ENCODE peak calls at places on chromosome 18, in nine cellular contexts. H is HCT116, C is fibroblast of lung, S is osteoblast, N is MM.1S, U is IMR-90, W is HepG2, D is endothelial cell of umbilical vein, L is PC-3. F is an unnamed sample.

GRCh38 chr18:78126106-78126505 is 853.5 kb upstream of the SALL3 start:
- DNase-seq in H (no peak), C (no peak), S (no peak), N (no peak), U (no peak), W (no peak), D (no peak), L (no peak), F (no peak)

GRCh38 chr18:11366410-11366809 is 217.0 kb upstream of the PIEZO2 start:
- DNase-seq in H (no peak), C (peak), S (peak), N (no peak), U (peak), W (no peak), D (no peak), L (no peak), F (peak)

GRCh38 chr18:77099501-77100370 is 32.8 kb downstream of the MBP start:
- DNase-seq in H (no peak), C (no peak), S (no peak), N (no peak), U (no peak), W (no peak), D (no peak), L (no peak), F (no peak)

GRCh38 chr18:12026562-12026961 is 45.3 kb downstream of the IMPA2 start:
- DNase-seq in H (no peak), C (no peak), S (no peak), N (no peak), U (no peak), W (no peak), D (no peak), L (no peak), F (no peak)

GRCh38 chr18:48922801-48923730 is 27.7 kb downstream of the SMAD7 start:
- DNase-seq in H (no peak), C (peak), S (peak), N (no peak), U (peak), W (no peak), D (peak), L (peak), F (peak)

GRCh38 chr18:55585586-55586521 is 2.1 kb downstream of the TCF4 start:
- DNase-seq in H (no peak), C (peak), S (no peak), N (no peak), U (peak), W (no peak), D (peak), L (no peak), F (peak)

GRCh38 chr18:34740101-34740500 is 30.0 kb downstream of the DTNA start:
- DNase-seq in H (no peak), C (no peak), S (no peak), N (no peak), U (no peak), W (no peak), D (no peak), L (no peak), F (no peak)

GRCh38 chr18:51127664-51128063 is 69.8 kb downstream of the MEX3C start:
- DNase-seq in H (no peak), C (no peak), S (no peak), N (no peak), U (no peak), W (no peak), D (no peak), L (no peak), F (no peak)

GRCh38 chr18:62198259-62198658 is 11.2 kb downstream of the RELCH start:
- DNase-seq in H (no peak), C (no peak), S (no peak), N (no peak), U (no peak), W (no peak), D (no peak), L (no peak), F (no peak)

GRCh38 chr18:59623456-59624383 is 73.5 kb downstream of the CCBE1 start:
- DNase-seq in H (no peak), C (peak), S (peak), N (no peak), U (peak), W (no peak), D (no peak), L (peak), F (peak)

GRCh38 chr18:13541621-13542519 is 184.5 kb downstream of the FAM210A start:
- DNase-seq in H (no peak), C (no peak), S (no peak), N (no peak), U (no peak), W (peak), D (no peak), L (no peak), F (no peak)

GRCh38 chr18:13539843-13540535 is 186.4 kb downstream of the FAM210A start:
- DNase-seq in H (no peak), C (no peak), S (no peak), N (no peak), U (no peak), W (no peak), D (peak), L (no peak), F (no peak)

GRCh38 chr18:13542520-13542847 is 183.9 kb downstream of the FAM210A start:
- DNase-seq in H (no peak), C (no peak), S (no peak), N (no peak), U (no peak), W (no peak), D (no peak), L (no peak), F (no peak)

GRCh38 chr18:13539050-13539449 is 187.3 kb downstream of the FAM210A start:
- DNase-seq in H (no peak), C (no peak), S (no peak), N (no peak), U (no peak), W (no peak), D (no peak), L (no peak), F (no peak)

GRCh38 chr18:13540783-13541182 is 185.6 kb downstream of the FAM210A start:
- DNase-seq in H (no peak), C (no peak), S (no peak), N (no peak), U (no peak), W (no peak), D (no peak), L (no peak), F (no peak)
- H3K27ac ChIP-seq in H (no peak), C (no peak), S (no peak), N (no peak), U (no peak), W (peak), D (no peak), L (no peak), F (no peak)

DNA sequence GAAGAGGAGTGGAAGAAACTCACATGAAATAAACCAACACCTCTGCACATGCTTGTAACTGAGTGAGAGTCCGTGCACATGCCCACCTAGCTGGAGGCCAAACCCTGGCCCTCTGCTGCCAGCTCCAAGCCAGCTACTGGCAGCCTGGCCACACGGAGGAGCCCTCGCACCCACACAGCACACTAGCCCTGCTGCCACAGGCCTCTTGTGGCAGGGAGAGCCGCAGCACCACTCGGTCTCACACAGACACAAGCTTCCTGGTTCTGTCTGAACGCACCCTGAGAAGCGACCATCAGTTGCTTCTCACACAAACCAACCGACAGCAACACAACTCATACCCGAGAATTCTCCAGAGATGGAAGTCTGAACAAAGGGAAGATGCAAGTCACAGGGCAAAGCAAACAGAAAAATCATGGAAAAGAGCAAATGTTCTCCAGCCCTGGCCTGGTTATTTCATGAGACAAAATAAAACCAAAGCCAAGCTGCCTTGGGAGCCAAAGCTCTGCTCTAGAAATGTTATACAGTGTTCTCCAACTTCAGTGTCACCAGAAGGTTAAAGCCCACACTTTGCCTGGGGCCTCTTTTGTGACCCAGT is 65.1 kb downstream of the FBXO15 start:
- DNase-seq in H (peak), C (peak), S (peak), N (peak), U (peak), W (peak), D (no peak), L (peak), F (peak)
- TF ChIP-seq CTCF in H (peak), C (peak), S (peak), N (peak), U (peak), W (peak), D (no peak), L (peak), F (no peak)

GRCh38 chr18:73409242-73409641 is 541.5 kb upstream of the NETO1 start:
- DNase-seq in H (no peak), C (peak), S (no peak), N (no peak), U (peak), W (no peak), D (no peak), L (no peak), F (peak)

GRCh38 chr18:73408434-73408833 is 540.6 kb upstream of the NETO1 start:
- DNase-seq in H (no peak), C (peak), S (no peak), N (no peak), U (peak), W (no peak), D (no peak), L (no peak), F (peak)

DNA sequence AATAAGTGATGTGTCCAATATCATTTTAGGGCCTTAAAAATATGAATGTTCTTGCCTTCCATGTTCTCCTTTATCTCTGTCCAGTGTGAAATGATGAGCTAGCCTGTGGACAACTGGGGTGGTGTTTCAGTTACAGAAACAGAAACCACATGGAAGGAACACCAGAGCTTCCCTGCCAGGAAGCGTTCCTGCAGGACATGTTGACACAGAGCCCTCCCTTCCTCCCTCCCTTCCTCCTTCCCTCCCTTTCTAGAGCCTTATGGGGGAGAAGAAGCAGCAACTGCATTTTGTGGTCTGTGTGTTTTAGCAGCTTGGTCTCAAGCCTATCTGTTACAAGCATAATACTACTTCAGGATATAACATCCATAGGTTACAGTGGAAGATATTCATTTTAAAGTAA is 539.7 kb upstream of the NETO1 start:
- DNase-seq in H (no peak), C (peak), S (no peak), N (no peak), U (peak), W (no peak), D (no peak), L (no peak), F (no peak)
- H2AFZ ChIP-seq in H (no peak), C (no peak), S (no peak), N (no peak), U (peak), W (no peak), D (no peak), L (no peak), F (peak)

GRCh38 chr18:79393181-79393598 is 2.5 kb upstream of the NFATC1 start:
- DNase-seq in H (no peak), C (no peak), S (peak), N (no peak), U (no peak), W (no peak), D (no peak), L (no peak), F (no peak)
- H3K27ac ChIP-seq in H (peak), C (peak), S (peak), N (peak), U (no peak), W (no peak), D (peak), L (peak), F (peak)

GRCh38 chr18:80200171-80200931 is 47.0 kb downstream of the PARD6G start:
- DNase-seq in H (no peak), C (no peak), S (peak), N (no peak), U (peak), W (peak), D (no peak), L (no peak), F (no peak)
- TF ChIP-seq CTCF in H (no peak), C (no peak), S (peak), N (no peak), U (peak), W (peak), D (no peak), L (no peak), F (no peak)

GRCh38 chr18:13369756-13370510 is 151.4 kb downstream of the LDLRAD4 start:
- DNase-seq in H (no peak), C (peak), S (peak), N (no peak), U (no peak), W (no peak), D (no peak), L (no peak), F (peak)
- H2AFZ ChIP-seq in H (no peak), C (no peak), S (no peak), N (no peak), U (no peak), W (no peak), D (no peak), L (no peak), F (no peak)

GRCh38 chr18:58148954-58149471 is 105.0 kb downstream of the NEDD4L start:
- DNase-seq in H (no peak), C (no peak), S (no peak), N (no peak), U (no peak), W (no peak), D (no peak), L (peak), F (no peak)
- H3K27ac ChIP-seq in H (no peak), C (no peak), S (no peak), N (no peak), U (no peak), W (no peak), D (no peak), L (no peak), F (no peak)

GRCh38 chr18:13139885-13140450 is 78.6 kb upstream of the LDLRAD4 start:
- DNase-seq in H (no peak), C (no peak), S (no peak), N (no peak), U (no peak), W (peak), D (no peak), L (no peak), F (no peak)
- TF ChIP-seq CTCF in H (no peak), C (no peak), S (no peak), N (peak), U (no peak), W (peak), D (no peak), L (peak), F (no peak)

F was measured in astrocyte.